ENCODE peak calls at places on chromosomes 1 and 21, in four cellular contexts. O is K562, U is HepG2, M is GM12878. S is an unnamed sample.

GRCh38 chr21:45380566-45380965 is 24.4 kb upstream of the COL18A1 start:
- DNase-seq in M (no peak), U (no peak), O (no peak), S (no peak)

GRCh38 chr1:174497461-174497860 is 49.7 kb downstream of the GPR52 start:
- DNase-seq in U (no peak), M (no peak), O (no peak), S (no peak)

GRCh38 chr1:94111879-94112278 is 9.1 kb downstream of the ABCA4 start:
- DNase-seq in O (no peak), U (no peak), M (peak; percentile 11), S (no peak)

GRCh38 chr1:25794325-25794724 is 5.7 kb upstream of the SELENON start:
- DNase-seq in O (no peak), M (no peak), U (no peak), S (no peak)

GRCh38 chr1:163195728-163196448 is 6.8 kb downstream of the RGS5 start:
- DNase-seq in O (no peak), M (no peak), U (no peak), S (no peak)

GRCh38 chr1:52140633-52141512 is 1.0 kb upstream of the ZFYVE9 start:
- DNase-seq in O (no peak), M (no peak), U (peak; percentile 10), S (no peak)

GRCh38 chr1:41740058-41740457 is 178.7 kb downstream of the HIVEP3 start:
- DNase-seq in O (no peak), M (no peak), U (no peak), S (no peak)

GRCh38 chr21:41610042-41610839 is 102.3 kb upstream of the TMPRSS2 start:
- DNase-seq in O (peak; percentile 78), M (no peak), U (peak; percentile 60), S (peak; percentile 81)

GRCh38 chr1:224427346-224427745 is 7.3 kb downstream of the WDR26 start:
- DNase-seq in U (no peak), O (no peak), M (no peak), S (no peak)

GRCh38 chr1:64171797-64172281 is 31.6 kb upstream of the UBE2U start:
- DNase-seq in U (no peak), O (no peak), M (peak; percentile 21), S (no peak)

GRCh38 chr1:211734359-211734758 is 58.9 kb upstream of the NEK2 start:
- DNase-seq in U (no peak), O (no peak), M (no peak), S (no peak)

GRCh38 chr1:92399076-92399475 is 87.6 kb downstream of the GFI1 start:
- DNase-seq in O (no peak), U (no peak), M (peak; percentile 60), S (no peak)

GRCh38 chr1:150875197-150876110 is 945 bp downstream of the ARNT start:
- DNase-seq in U (peak; percentile 10), M (no peak), O (no peak), S (peak; percentile 39)

GRCh38 chr1:241235236-241235897 is 121.6 kb downstream of the RGS7 start:
- DNase-seq in U (no peak), O (no peak), M (no peak), S (no peak)

GRCh38 chr1:151051356-151052009 is 3.9 kb downstream of the C1orf56 start:
- DNase-seq in M (no peak), U (no peak), O (no peak), S (no peak)

GRCh38 chr1:27521336-27522147 is 31.6 kb upstream of the WASF2 start:
- DNase-seq in U (no peak), M (no peak), O (no peak), S (no peak)

GRCh38 chr1:24641646-24642151 is 1.4 kb upstream of the SRRM1 start:
- DNase-seq in M (no peak), U (no peak), O (peak; percentile 44), S (no peak)
- TF ChIP-seq FOXK2 in M (no peak), U (no peak), O (no peak), S (no peak)

GRCh38 chr21:35219291-35219690 is 170.2 kb upstream of the RUNX1 start:
- DNase-seq in O (no peak), M (no peak), U (no peak), S (no peak)

GRCh38 chr21:35217504-35218060 is 168.5 kb upstream of the RUNX1 start:
- DNase-seq in O (no peak), M (no peak), U (peak; percentile 10), S (no peak)

GRCh38 chr21:35215870-35216269 is 166.8 kb upstream of the RUNX1 start:
- DNase-seq in M (no peak), O (no peak), U (no peak), S (no peak)

GRCh38 chr21:35219719-35220118 is 170.6 kb upstream of the RUNX1 start:
- DNase-seq in O (no peak), M (no peak), U (no peak), S (no peak)

DNA sequence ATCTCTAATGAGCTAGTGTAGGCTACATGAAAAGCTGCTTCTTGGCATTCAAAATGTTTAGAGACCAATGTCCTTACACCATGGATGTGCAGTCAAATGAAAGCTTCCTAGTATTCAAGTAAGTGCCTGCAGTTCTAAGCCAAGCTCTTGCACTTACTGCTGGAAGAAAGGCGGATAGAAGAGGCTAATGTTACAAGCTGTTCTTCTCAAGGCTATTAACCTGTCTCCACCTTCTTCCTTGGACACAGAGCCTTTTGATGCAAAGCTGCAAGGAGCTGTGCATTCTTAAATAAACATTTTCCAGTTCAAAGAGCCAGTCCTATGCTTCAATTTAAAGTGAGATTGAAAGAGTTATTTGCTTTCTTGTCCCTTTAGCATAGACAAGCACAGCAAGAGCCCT is 167.9 kb upstream of the RUNX1 start:
- DNase-seq in U (no peak), M (no peak), O (no peak), S (no peak)
- TF ChIP-seq FOXK2 in U (no peak), M (no peak), O (no peak), S (no peak)

DNA sequence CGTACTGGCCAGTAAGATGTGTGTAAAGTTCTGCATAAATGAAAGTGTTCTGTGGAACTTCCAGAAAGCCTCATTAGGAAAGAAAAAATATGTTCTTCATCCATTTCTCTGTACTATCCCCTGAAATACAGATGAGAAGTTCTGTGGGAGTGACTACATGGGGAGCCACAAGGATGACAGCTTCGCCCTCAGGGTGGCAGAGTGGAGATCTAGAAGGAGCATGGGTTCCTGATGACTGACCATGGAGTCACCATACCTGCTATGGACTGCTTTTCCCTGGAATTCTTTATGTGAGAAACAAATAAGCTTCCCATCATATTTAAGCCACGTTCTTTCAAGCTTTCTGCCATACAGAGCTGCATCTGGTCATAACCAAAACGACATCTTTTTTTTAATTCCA is 113.9 kb upstream of the RGS1 start:
- DNase-seq in U (no peak), M (no peak), O (no peak), S (no peak)
- TF ChIP-seq FOXK2 in U (no peak), M (no peak), O (no peak), S (no peak)

GRCh38 chr21:25931791-25932190 is 197.0 kb downstream of the GABPA start:
- DNase-seq in O (no peak), U (no peak), M (no peak), S (no peak)
- TF ChIP-seq FOXK2 in O (no peak), U (no peak), M (no peak), S (no peak)

GRCh38 chr1:155254714-155255242 is 505 bp downstream of the ENTREP3 start:
- DNase-seq in U (no peak), O (no peak), M (no peak), S (no peak)
- TF ChIP-seq FOXK2 in U (no peak), O (no peak), M (no peak), S (no peak)

DNA sequence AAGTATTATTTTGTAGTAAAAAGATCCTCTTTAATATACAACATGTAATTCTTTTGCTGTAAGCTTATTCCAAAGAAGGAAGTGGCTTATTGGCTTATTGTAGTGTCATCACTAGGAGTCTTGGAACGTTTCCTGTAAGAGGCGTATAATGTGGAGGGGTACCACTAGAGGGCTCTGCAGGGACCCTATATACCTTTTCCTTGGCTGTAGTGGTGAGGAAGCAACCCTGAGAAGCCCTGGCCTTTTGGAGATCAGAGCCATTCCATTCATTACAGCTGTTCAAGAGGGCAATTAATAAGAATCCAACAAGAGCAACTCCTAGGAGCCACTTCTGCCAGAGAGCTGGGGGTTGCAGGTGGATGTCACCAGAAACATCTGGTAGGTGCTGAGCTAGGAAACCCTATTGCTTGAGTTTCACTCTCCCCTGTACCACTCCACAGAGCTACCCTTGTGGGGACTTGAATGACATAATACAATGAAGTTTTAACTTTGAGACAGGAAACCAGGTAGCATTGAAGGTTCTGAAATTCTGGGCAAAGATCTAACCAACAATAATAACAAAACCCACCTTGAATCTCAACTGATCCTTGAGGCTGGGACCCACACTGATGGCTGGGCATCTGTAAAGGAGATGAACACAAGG is 160.4 kb upstream of the COA6 start:
- DNase-seq in U (peak; percentile 53), O (peak; percentile 70), M (peak; percentile 28), S (peak; percentile 73)
- TF ChIP-seq FOXK2 in U (no peak), O (no peak), M (no peak), S (no peak)

GRCh38 chr21:38979271-38980196 is 173.8 kb downstream of the ETS2 start:
- DNase-seq in M (no peak), O (no peak), U (no peak), S (no peak)
- TF ChIP-seq FOXK2 in M (no peak), O (no peak), U (no peak), S (no peak)

DNA sequence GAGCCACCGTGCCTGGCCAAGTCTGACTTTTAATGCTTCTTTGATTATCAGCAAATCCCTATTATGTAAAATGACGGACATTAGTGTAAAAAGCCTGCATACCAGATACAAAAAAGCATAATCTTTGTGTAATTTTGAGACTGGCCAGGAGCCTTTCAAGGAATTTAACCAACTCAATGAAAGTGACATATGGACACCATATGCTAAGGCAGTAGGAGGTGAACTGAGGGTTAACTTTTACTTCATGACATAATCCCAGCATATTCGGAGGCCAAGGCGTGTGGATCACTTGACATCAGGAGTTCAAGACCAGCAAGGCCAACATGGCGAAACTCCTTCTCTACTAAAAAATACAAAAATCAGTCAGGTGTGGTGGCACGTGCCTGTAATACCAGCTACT is 94.6 kb downstream of the EIF4G3 start:
- DNase-seq in U (no peak), O (no peak), M (no peak), S (no peak)
- TF ChIP-seq FOXK2 in U (no peak), O (no peak), M (no peak), S (no peak)

S was measured in HEK293T.